ENCODE peak calls at places on chromosomes 12 and 14, in six cellular contexts. Y is posterior vena cava, Z is suprapubic skin, B is HTR-8/SVneo, K is HL-60, L is GM10248. Q is an unnamed sample.

GRCh38 chr12:44307506-44308168 is 471.8 kb downstream of the TMEM117 start:
- DNase-seq in Y (no peak), Z (no peak), B (no peak), K (no peak), L (no peak), Q (no peak)

GRCh38 chr12:2372735-2373134 is 319.9 kb downstream of the CACNA1C start:
- DNase-seq in Y (no peak), Z (no peak), B (no peak), K (no peak), L (no peak), Q (no peak)

GRCh38 chr12:111893287-111893686 is 51.3 kb downstream of the MAPKAPK5 start:
- DNase-seq in Y (no peak), Z (no peak), B (no peak), K (no peak), L (no peak), Q (no peak)

GRCh38 chr12:132199101-132199500 is 54.8 kb downstream of the NOC4L start:
- DNase-seq in Y (no peak), Z (no peak), B (no peak), K (no peak), L (no peak), Q (no peak)

GRCh38 chr14:24816011-24816928 is 182.3 kb upstream of the GZMB start:
- DNase-seq in Y (no peak), Z (no peak), B (no peak), K (no peak), L (no peak), Q (no peak)

GRCh38 chr14:100982356-100982755 is 78.8 kb upstream of the RTL1 start:
- DNase-seq in Y (no peak), Z (no peak), B (no peak), K (no peak), L (no peak), Q (no peak)

GRCh38 chr12:234891-235415 is 21.0 kb upstream of the SLC6A12 start:
- DNase-seq in Y (peak), Z (peak), B (no peak), K (no peak), L (no peak), Q (no peak)

GRCh38 chr12:71299541-71300376 is 139.8 kb upstream of the LGR5 start:
- DNase-seq in Y (no peak), Z (no peak), B (no peak), K (no peak), L (no peak), Q (no peak)

GRCh38 chr12:31961137-31961536 is 1.9 kb downstream of the RESF1 start:
- DNase-seq in Y (no peak), Z (no peak), B (no peak), K (no peak), L (no peak), Q (no peak)

GRCh38 chr12:62841841-62842240 is 93.1 kb downstream of the PPM1H start:
- DNase-seq in Y (no peak), Z (no peak), B (no peak), K (peak), L (no peak), Q (no peak)

GRCh38 chr14:20343855-20344205 is 395 bp downstream of the PARP2 start:
- DNase-seq in Y (no peak), Z (no peak), B (no peak), K (no peak), L (no peak), Q (peak)

GRCh38 chr12:102508052-102508451 is 27.7 kb upstream of the IGF1 start:
- DNase-seq in Y (no peak), Z (no peak), B (no peak), K (no peak), L (no peak), Q (no peak)

GRCh38 chr12:54217309-54217661 is 28.5 kb upstream of the SMUG1 start:
- DNase-seq in Y (no peak), Z (no peak), B (no peak), K (no peak), L (no peak), Q (no peak)

GRCh38 chr12:124633269-124633953 is 66.0 kb upstream of the NCOR2 start:
- DNase-seq in Y (no peak), Z (no peak), B (no peak), K (peak), L (no peak), Q (no peak)

GRCh38 chr14:102421366-102422057 is 58.8 kb downstream of the TECPR2 start:
- DNase-seq in Y (no peak), Z (no peak), B (no peak), K (no peak), L (no peak), Q (no peak)

GRCh38 chr12:53659609-53660008 is 16.3 kb downstream of the ATP5MC2 start:
- DNase-seq in Y (no peak), Z (no peak), B (no peak), K (no peak), L (no peak), Q (no peak)

GRCh38 chr14:104724981-104725771 is 1.1 kb downstream of the ADSS1 start:
- DNase-seq in Y (no peak), Z (no peak), B (no peak), K (no peak), L (no peak), Q (peak)

GRCh38 chr14:58152569-58152857 is 500 bp upstream of the ARMH4 start:
- DNase-seq in Y (no peak), Z (no peak), B (no peak), K (no peak), L (no peak), Q (no peak)

GRCh38 chr12:103997277-103997900 is 31.7 kb downstream of the TDG start:
- DNase-seq in Y (peak), Z (no peak), B (no peak), K (no peak), L (no peak), Q (no peak)

GRCh38 chr14:67768219-67768618 is 48.2 kb downstream of the ZFYVE26 start:
- DNase-seq in Y (no peak), Z (no peak), B (no peak), K (no peak), L (no peak), Q (no peak)

GRCh38 chr14:66306101-66306500 is 180.1 kb upstream of the CCDC196 start:
- DNase-seq in Y (no peak), Z (no peak), B (no peak), K (no peak), L (no peak), Q (no peak)

Q was measured in RKO.